ENCODE peak calls at places on chromosomes 12 and 14, in six cellular contexts. One of them, this sample, is unnamed.

GRCh38 chr14:77023001-77023996 is 5.2 kb downstream of the IRF2BPL start:
- DNase-seq in H1: no peak
- DNase-seq in K562: no peak
- DNase-seq in GM12878: no peak
- DNase-seq in HepG2: peak
- DNase-seq in GM12891: no peak
- DNase-seq in this sample: no peak

GRCh38 chr14:31229638-31230229 is 22.1 kb upstream of the HECTD1 start:
- DNase-seq in H1: no peak
- DNase-seq in K562: peak
- DNase-seq in GM12878: no peak
- DNase-seq in HepG2: peak
- DNase-seq in GM12891: no peak
- DNase-seq in this sample: no peak

GRCh38 chr12:49367381-49368239 is at the start of gene SPATS2:
- DNase-seq in H1: no peak
- DNase-seq in K562: peak
- DNase-seq in GM12878: no peak
- DNase-seq in HepG2: no peak
- DNase-seq in GM12891: no peak
- DNase-seq in this sample: no peak

GRCh38 chr12:116717466-116718457 is 20.1 kb downstream of the SPRING1 start:
- DNase-seq in H1: no peak
- DNase-seq in K562: no peak
- DNase-seq in GM12878: no peak
- DNase-seq in HepG2: no peak
- DNase-seq in GM12891: no peak
- DNase-seq in this sample: no peak

GRCh38 chr14:100076133-100076532 is 10.9 kb downstream of the EVL start:
- DNase-seq in H1: peak
- DNase-seq in K562: peak
- DNase-seq in GM12878: no peak
- DNase-seq in HepG2: peak
- DNase-seq in GM12891: no peak
- DNase-seq in this sample: no peak

GRCh38 chr12:1662761-1663439 is 28.0 kb upstream of the ADIPOR2 start:
- DNase-seq in H1: peak
- DNase-seq in K562: peak
- DNase-seq in GM12878: no peak
- DNase-seq in HepG2: no peak
- DNase-seq in GM12891: no peak
- DNase-seq in this sample: no peak

GRCh38 chr12:48980953-48981756 is 3.0 kb downstream of the WNT1 start:
- DNase-seq in H1: no peak
- DNase-seq in K562: peak
- DNase-seq in GM12878: no peak
- DNase-seq in HepG2: no peak
- DNase-seq in GM12891: no peak
- DNase-seq in this sample: no peak

GRCh38 chr14:22164616-22165015 is 424.4 kb downstream of the DAD1 start:
- DNase-seq in H1: no peak
- DNase-seq in K562: no peak
- DNase-seq in GM12878: no peak
- DNase-seq in HepG2: no peak
- DNase-seq in GM12891: no peak
- DNase-seq in this sample: no peak

GRCh38 chr12:64256166-64256800 is 34.2 kb upstream of the KICS2 start:
- DNase-seq in H1: no peak
- DNase-seq in K562: peak
- DNase-seq in GM12878: no peak
- DNase-seq in HepG2: peak
- DNase-seq in GM12891: no peak
- DNase-seq in this sample: no peak

GRCh38 chr12:71536279-71536938 is 96.8 kb downstream of the LGR5 start:
- DNase-seq in H1: no peak
- DNase-seq in K562: no peak
- DNase-seq in GM12878: no peak
- DNase-seq in HepG2: peak
- DNase-seq in GM12891: no peak
- DNase-seq in this sample: no peak

GRCh38 chr12:48875944-48876520 is 10.4 kb upstream of the RND1 start:
- DNase-seq in H1: no peak
- DNase-seq in K562: peak
- DNase-seq in GM12878: no peak
- DNase-seq in HepG2: no peak
- DNase-seq in GM12891: no peak
- DNase-seq in this sample: no peak

GRCh38 chr12:63206908-63207307 is 55.9 kb upstream of the AVPR1A start:
- DNase-seq in H1: no peak
- DNase-seq in K562: no peak
- DNase-seq in GM12878: no peak
- DNase-seq in HepG2: no peak
- DNase-seq in GM12891: no peak
- DNase-seq in this sample: no peak
- TF ChIP-seq TAF1 in H1: no peak
- TF ChIP-seq TAF1 in K562: no peak
- TF ChIP-seq TAF1 in GM12878: no peak
- TF ChIP-seq TAF1 in HepG2: no peak
- TF ChIP-seq TAF1 in GM12891: no peak
- TF ChIP-seq TAF1 in this sample: no peak

DNA sequence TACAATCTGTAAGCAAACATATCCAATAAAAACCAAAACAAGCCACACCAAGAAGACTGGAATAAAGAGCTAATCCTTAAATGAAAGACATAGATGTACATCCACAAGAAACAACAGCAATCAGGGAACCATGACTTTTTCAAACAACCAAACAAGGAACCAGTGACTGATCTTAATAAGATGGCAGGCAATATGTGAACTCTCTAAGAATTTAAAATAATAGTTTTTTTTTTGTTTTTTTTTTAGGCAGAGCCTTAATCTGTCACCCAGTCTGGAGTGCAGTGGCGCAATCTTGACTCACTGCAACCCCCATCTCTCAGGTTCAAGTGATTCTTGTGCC is 52.9 kb upstream of the CAPRIN2 start:
- DNase-seq in H1: no peak
- DNase-seq in K562: no peak
- DNase-seq in GM12878: no peak
- DNase-seq in HepG2: no peak
- DNase-seq in GM12891: no peak
- DNase-seq in this sample: no peak
- TF ChIP-seq POLR2A in H1: no peak
- TF ChIP-seq POLR2A in K562: no peak
- TF ChIP-seq POLR2A in GM12878: no peak
- TF ChIP-seq POLR2A in HepG2: no peak
- TF ChIP-seq POLR2A in GM12891: no peak
- TF ChIP-seq POLR2A in this sample: no peak

GRCh38 chr14:24436355-24437019 is 6.1 kb downstream of the SDR39U1 start:
- DNase-seq in H1: no peak
- DNase-seq in K562: peak
- DNase-seq in GM12878: no peak
- DNase-seq in HepG2: peak
- DNase-seq in GM12891: no peak
- DNase-seq in this sample: no peak

GRCh38 chr14:24435998-24436354 is 6.2 kb downstream of the KHNYN start:
- DNase-seq in H1: no peak
- DNase-seq in K562: no peak
- DNase-seq in GM12878: no peak
- DNase-seq in HepG2: no peak
- DNase-seq in GM12891: no peak
- DNase-seq in this sample: no peak

GRCh38 chr14:24437736-24438067 is 4.9 kb downstream of the SDR39U1 start:
- DNase-seq in H1: no peak
- DNase-seq in K562: no peak
- DNase-seq in GM12878: no peak
- DNase-seq in HepG2: no peak
- DNase-seq in GM12891: no peak
- DNase-seq in this sample: no peak

GRCh38 chr14:24438198-24439095 is 4.1 kb downstream of the SDR39U1 start:
- DNase-seq in H1: no peak
- DNase-seq in K562: no peak
- DNase-seq in GM12878: no peak
- DNase-seq in HepG2: no peak
- DNase-seq in GM12891: no peak
- DNase-seq in this sample: no peak

DNA sequence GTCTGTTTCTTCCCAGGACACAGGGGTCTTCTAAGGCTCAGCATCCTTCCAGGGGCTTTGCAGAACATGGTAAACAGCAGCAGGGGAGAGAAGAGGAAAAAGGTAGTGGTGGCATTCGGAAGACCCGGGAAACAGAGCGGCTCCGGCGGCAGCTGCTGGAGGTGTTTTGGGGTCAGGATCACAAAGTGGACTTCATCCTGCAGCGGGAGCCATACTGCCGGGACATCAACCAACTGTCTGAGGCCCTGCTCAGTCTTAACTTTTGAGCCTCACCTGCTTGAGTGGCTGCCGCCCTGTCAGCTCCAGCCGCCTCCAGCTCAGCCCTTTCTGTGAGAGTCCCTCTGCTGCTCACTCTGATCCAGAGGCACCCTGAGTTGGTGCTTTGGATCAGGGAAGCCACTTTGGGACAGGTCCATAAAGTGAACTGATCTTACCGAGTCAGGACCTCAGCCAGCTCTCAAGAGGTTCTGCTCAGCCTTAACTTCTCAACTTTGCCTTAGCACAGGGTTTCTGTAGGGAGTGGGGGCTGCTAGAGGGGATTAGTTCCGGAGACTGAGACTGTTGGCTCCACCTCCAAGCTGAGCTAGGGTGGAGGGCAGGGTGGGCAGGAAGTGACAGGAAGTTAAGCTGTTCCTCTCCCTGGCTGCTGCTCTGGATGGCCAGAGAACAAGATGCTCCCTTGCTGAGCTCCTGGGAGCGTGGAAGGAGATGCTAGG is 5.4 kb downstream of the SDR39U1 start:
- DNase-seq in H1: no peak
- DNase-seq in K562: no peak
- DNase-seq in GM12878: no peak
- DNase-seq in HepG2: no peak
- DNase-seq in GM12891: no peak
- DNase-seq in this sample: no peak
- TF ChIP-seq TAF1 in H1: no peak
- TF ChIP-seq TAF1 in K562: no peak
- TF ChIP-seq TAF1 in GM12878: no peak
- TF ChIP-seq TAF1 in HepG2: no peak
- TF ChIP-seq TAF1 in GM12891: no peak
- TF ChIP-seq TAF1 in this sample: no peak

GRCh38 chr12:124547626-124548025 is 19.8 kb downstream of the NCOR2 start:
- DNase-seq in H1: no peak
- DNase-seq in K562: no peak
- DNase-seq in GM12878: no peak
- DNase-seq in HepG2: no peak
- DNase-seq in GM12891: no peak
- DNase-seq in this sample: no peak

GRCh38 chr12:124550123-124551089 is 17.0 kb downstream of the NCOR2 start:
- DNase-seq in H1: no peak
- DNase-seq in K562: no peak
- DNase-seq in GM12878: no peak
- DNase-seq in HepG2: no peak
- DNase-seq in GM12891: no peak
- DNase-seq in this sample: no peak

GRCh38 chr12:124549629-124550028 is 17.8 kb downstream of the NCOR2 start:
- DNase-seq in H1: no peak
- DNase-seq in K562: no peak
- DNase-seq in GM12878: no peak
- DNase-seq in HepG2: no peak
- DNase-seq in GM12891: no peak
- DNase-seq in this sample: no peak

GRCh38 chr12:124551268-124552144 is 15.9 kb downstream of the NCOR2 start:
- DNase-seq in H1: no peak
- DNase-seq in K562: no peak
- DNase-seq in GM12878: no peak
- DNase-seq in HepG2: no peak
- DNase-seq in GM12891: no peak
- DNase-seq in this sample: no peak

DNA sequence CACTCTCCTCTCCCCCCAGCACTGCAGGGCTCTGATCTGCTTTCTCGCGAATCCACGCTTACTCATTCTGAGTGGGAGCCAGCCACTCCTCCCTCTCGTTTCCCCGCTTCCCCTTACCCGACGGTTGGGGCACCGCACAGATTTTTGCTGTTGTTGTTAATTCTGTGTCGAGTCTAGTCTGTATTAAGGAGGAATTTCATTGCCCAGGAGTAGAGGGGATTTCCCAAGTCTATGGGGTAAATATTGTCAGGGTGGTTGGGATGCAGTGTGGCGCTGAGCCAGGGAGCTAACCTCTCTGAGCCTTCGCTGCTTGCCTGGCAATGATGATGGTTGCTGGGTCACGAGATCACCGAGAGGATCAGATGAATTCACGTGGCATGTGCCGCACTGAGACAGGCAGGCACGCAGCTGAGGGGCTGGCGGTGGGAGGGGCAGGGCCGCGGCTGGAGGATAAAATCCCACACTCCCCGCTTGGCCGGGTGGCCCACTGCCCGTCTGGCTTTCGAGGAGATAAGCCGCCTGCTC is 18.5 kb downstream of the NCOR2 start:
- DNase-seq in H1: no peak
- DNase-seq in K562: no peak
- DNase-seq in GM12878: no peak
- DNase-seq in HepG2: no peak
- DNase-seq in GM12891: no peak
- DNase-seq in this sample: no peak
- TF ChIP-seq POLR2A in H1: no peak
- TF ChIP-seq POLR2A in K562: no peak
- TF ChIP-seq POLR2A in GM12878: no peak
- TF ChIP-seq POLR2A in HepG2: no peak
- TF ChIP-seq POLR2A in GM12891: no peak
- TF ChIP-seq POLR2A in this sample: no peak

GRCh38 chr14:75491376-75491978 is 30.8 kb upstream of the BATF start:
- DNase-seq in H1: no peak
- DNase-seq in K562: no peak
- DNase-seq in GM12878: no peak
- DNase-seq in HepG2: no peak
- DNase-seq in GM12891: no peak
- DNase-seq in this sample: no peak

GRCh38 chr14:75486317-75486716 is 36.0 kb upstream of the BATF start:
- DNase-seq in H1: no peak
- DNase-seq in K562: no peak
- DNase-seq in GM12878: no peak
- DNase-seq in HepG2: no peak
- DNase-seq in GM12891: no peak
- DNase-seq in this sample: no peak

GRCh38 chr14:75484711-75485429 is 37.4 kb upstream of the BATF start:
- DNase-seq in H1: no peak
- DNase-seq in K562: no peak
- DNase-seq in GM12878: no peak
- DNase-seq in HepG2: no peak
- DNase-seq in GM12891: no peak
- DNase-seq in this sample: no peak

GRCh38 chr14:75489480-75489837 is 32.8 kb upstream of the BATF start:
- DNase-seq in H1: no peak
- DNase-seq in K562: no peak
- DNase-seq in GM12878: no peak
- DNase-seq in HepG2: no peak
- DNase-seq in GM12891: no peak
- DNase-seq in this sample: no peak

GRCh38 chr14:75487155-75487671 is 35.1 kb upstream of the BATF start:
- DNase-seq in H1: no peak
- DNase-seq in K562: no peak
- DNase-seq in GM12878: peak
- DNase-seq in HepG2: no peak
- DNase-seq in GM12891: no peak
- DNase-seq in this sample: no peak
- TF ChIP-seq TAF1 in H1: no peak
- TF ChIP-seq TAF1 in K562: no peak
- TF ChIP-seq TAF1 in GM12878: no peak
- TF ChIP-seq TAF1 in HepG2: no peak
- TF ChIP-seq TAF1 in GM12891: no peak
- TF ChIP-seq TAF1 in this sample: no peak

This sample was measured in GM12892.